ENCODE peak calls at places on chromosome 14, in five cellular contexts. M is occipital lobe, I is skeletal muscle cell, S is Kasumi-1, W is AG04450. G is an unnamed sample.

GRCh38 chr14:104794641-104795467 is 694 bp downstream of the AKT1 start:
- DNase-seq in I (no peak), S (no peak), M (no peak), W (no peak), G (no peak)

GRCh38 chr14:105861985-105862465 is 335.6 kb downstream of the TMEM121 start:
- DNase-seq in M (no peak), W (no peak), I (no peak), S (no peak), G (no peak)

GRCh38 chr14:44035707-44036106 is 471.4 kb downstream of the FSCB start:
- DNase-seq in M (no peak), S (no peak), W (no peak), I (no peak), G (no peak)

GRCh38 chr14:104925214-104925899 is 678 bp downstream of the PLD4 start:
- DNase-seq in S (no peak), I (no peak), W (no peak), M (no peak), G (no peak)

GRCh38 chr14:100628225-100628624 is 41.0 kb upstream of the BEGAIN start:
- DNase-seq in W (no peak), I (no peak), M (no peak), S (no peak), G (no peak)

GRCh38 chr14:75279153-75279738 is 618 bp downstream of the FOS start:
- DNase-seq in I (no peak), S (peak; percentile 34), W (no peak), M (peak; percentile 61), G (peak; percentile 82)

GRCh38 chr14:38528582-38528981 is 272.7 kb upstream of the CLEC14A start:
- DNase-seq in M (no peak), W (no peak), I (no peak), S (no peak), G (no peak)

GRCh38 chr14:37588956-37589737 is 5.9 kb downstream of the FOXA1 start:
- DNase-seq in M (no peak), S (no peak), W (no peak), I (no peak), G (no peak)

GRCh38 chr14:98185036-98185435 is 1087.0 kb downstream of the BCL11B start:
- DNase-seq in W (no peak), M (no peak), S (no peak), I (no peak), G (no peak)

GRCh38 chr14:55976619-55977018 is 141.6 kb upstream of the PELI2 start:
- DNase-seq in S (no peak), I (no peak), M (no peak), W (no peak), G (no peak)

GRCh38 chr14:44040561-44040960 is 466.5 kb downstream of the FSCB start:
- DNase-seq in S (no peak), W (no peak), I (no peak), M (no peak), G (no peak)

GRCh38 chr14:76584271-76584702 is 177.0 kb upstream of the VASH1 start:
- DNase-seq in W (no peak), M (no peak), I (no peak), S (no peak), G (peak; percentile 47)

GRCh38 chr14:40053396-40053795 is 621.2 kb upstream of the FBXO33 start:
- DNase-seq in W (no peak), S (no peak), I (no peak), M (no peak), G (no peak)

GRCh38 chr14:42470427-42470719 is 863.7 kb downstream of the LRFN5 start:
- DNase-seq in M (no peak), S (no peak), I (no peak), W (no peak), G (no peak)

GRCh38 chr14:56119221-56119967 is 1.2 kb downstream of the PELI2 start:
- DNase-seq in M (peak; percentile 15), W (no peak), S (no peak), I (no peak), G (peak; percentile 73)

GRCh38 chr14:83632375-83632774 is 1897.6 kb upstream of the FLRT2 start:
- DNase-seq in I (no peak), S (peak; percentile 73), W (no peak), M (no peak), G (no peak)

GRCh38 chr14:87940382-87940781 is 52.6 kb downstream of the GALC start:
- DNase-seq in M (no peak), W (no peak), S (no peak), I (no peak), G (no peak)

G was measured in head of caudate nucleus.